ENCODE peak calls at places on chromosomes 11 and 22, in nine cellular contexts. S is neural progenitor cell, V is keratinocyte, L is mammary epithelial cell, N is tibial nerve, R is Panc1, Y is brain microvascular endothelial cell, A is AG04450, F is WERI-Rb-1. T is an unnamed sample.

GRCh38 chr22:31343235-31344191 is 2.6 kb downstream of the PATZ1 start:
- DNase-seq in S (peak), V (no peak), L (peak), N (peak), R (no peak), Y (no peak), A (no peak), F (peak), T (peak)

GRCh38 chr11:12675951-12676711 is 1.9 kb downstream of the TEAD1 start:
- DNase-seq in S (peak), V (no peak), L (no peak), N (peak), R (no peak), Y (no peak), A (no peak), F (peak), T (no peak)

GRCh38 chr11:70506658-70506970 is 108.3 kb downstream of the CTTN start:
- DNase-seq in S (no peak), V (no peak), L (no peak), N (no peak), R (no peak), Y (no peak), A (no peak), F (no peak), T (no peak)

GRCh38 chr11:64297722-64298358 is 2.3 kb upstream of the CATSPERZ start:
- DNase-seq in S (no peak), V (no peak), L (no peak), N (no peak), R (no peak), Y (no peak), A (no peak), F (no peak), T (no peak)

GRCh38 chr11:8199676-8200075 is 30.9 kb upstream of the RIC3 start:
- DNase-seq in S (no peak), V (no peak), L (no peak), N (no peak), R (no peak), Y (no peak), A (no peak), F (no peak), T (no peak)

GRCh38 chr11:77658213-77659013 is 20.8 kb upstream of the CLNS1A start:
- DNase-seq in S (no peak), V (no peak), L (no peak), N (no peak), R (no peak), Y (no peak), A (no peak), F (no peak), T (no peak)

GRCh38 chr11:57321996-57322880 is 2.5 kb downstream of the TNKS1BP1 start:
- DNase-seq in S (peak), V (no peak), L (peak), N (peak), R (no peak), Y (peak), A (peak), F (peak), T (no peak)

GRCh38 chr22:36968249-36968964 is 50.8 kb downstream of the TST start:
- DNase-seq in S (no peak), V (no peak), L (no peak), N (no peak), R (no peak), Y (no peak), A (no peak), F (no peak), T (no peak)

GRCh38 chr11:38481391-38481790 is 1883.4 kb upstream of the RAG2 start:
- DNase-seq in S (no peak), V (no peak), L (no peak), N (no peak), R (no peak), Y (no peak), A (no peak), F (no peak), T (no peak)

GRCh38 chr11:46489668-46490560 is 98.3 kb upstream of the CHRM4 start:
- DNase-seq in S (peak), V (no peak), L (peak), N (no peak), R (peak), Y (peak), A (peak), F (peak), T (peak)

GRCh38 chr11:96307748-96308133 is 35.3 kb downstream of the MAML2 start:
- DNase-seq in S (no peak), V (peak), L (peak), N (no peak), R (peak), Y (peak), A (peak), F (no peak), T (no peak)

GRCh38 chr11:35237860-35238715 is 99.1 kb downstream of the CD44 start:
- DNase-seq in S (peak), V (no peak), L (no peak), N (peak), R (no peak), Y (peak), A (no peak), F (peak), T (peak)

GRCh38 chr11:1483445-1483961 is 3.1 kb downstream of the MOB2 start:
- DNase-seq in S (no peak), V (no peak), L (no peak), N (no peak), R (no peak), Y (no peak), A (no peak), F (no peak), T (no peak)

GRCh38 chr11:37905707-37906417 is 1307.8 kb upstream of the RAG2 start:
- DNase-seq in S (no peak), V (no peak), L (peak), N (no peak), R (no peak), Y (no peak), A (no peak), F (peak), T (no peak)

GRCh38 chr11:19441752-19442553 is 201.2 kb upstream of the E2F8 start:
- DNase-seq in S (no peak), V (peak), L (peak), N (peak), R (no peak), Y (peak), A (peak), F (no peak), T (no peak)

GRCh38 chr11:106077609-106078517 is at the start of gene AASDHPPT:
- DNase-seq in S (no peak), V (no peak), L (peak), N (peak), R (peak), Y (peak), A (no peak), F (peak), T (peak)

GRCh38 chr11:59668950-59669610 is at the start of gene PATL1:
- DNase-seq in S (peak), V (peak), L (peak), N (peak), R (peak), Y (peak), A (peak), F (peak), T (peak)

GRCh38 chr11:2811206-2812091 is 74.1 kb downstream of the CDKN1C start:
- DNase-seq in S (no peak), V (no peak), L (no peak), N (no peak), R (no peak), Y (no peak), A (no peak), F (no peak), T (no peak)

GRCh38 chr11:1121343-1122331 is 36.1 kb upstream of the MUC5AC start:
- DNase-seq in S (no peak), V (no peak), L (no peak), N (no peak), R (no peak), Y (no peak), A (no peak), F (no peak), T (no peak)

GRCh38 chr11:47606731-47607130 is 12.5 kb upstream of the C1QTNF4 start:
- DNase-seq in S (no peak), V (no peak), L (no peak), N (no peak), R (no peak), Y (peak), A (no peak), F (no peak), T (peak)

GRCh38 chr11:19844806-19845205 is 132.2 kb downstream of the NAV2 start:
- DNase-seq in S (no peak), V (no peak), L (peak), N (no peak), R (no peak), Y (no peak), A (no peak), F (no peak), T (no peak)

GRCh38 chr11:80849253-80849652 is 1408.4 kb upstream of the TENM4 start:
- DNase-seq in S (no peak), V (no peak), L (no peak), N (no peak), R (no peak), Y (no peak), A (no peak), F (no peak), T (no peak)

DNA sequence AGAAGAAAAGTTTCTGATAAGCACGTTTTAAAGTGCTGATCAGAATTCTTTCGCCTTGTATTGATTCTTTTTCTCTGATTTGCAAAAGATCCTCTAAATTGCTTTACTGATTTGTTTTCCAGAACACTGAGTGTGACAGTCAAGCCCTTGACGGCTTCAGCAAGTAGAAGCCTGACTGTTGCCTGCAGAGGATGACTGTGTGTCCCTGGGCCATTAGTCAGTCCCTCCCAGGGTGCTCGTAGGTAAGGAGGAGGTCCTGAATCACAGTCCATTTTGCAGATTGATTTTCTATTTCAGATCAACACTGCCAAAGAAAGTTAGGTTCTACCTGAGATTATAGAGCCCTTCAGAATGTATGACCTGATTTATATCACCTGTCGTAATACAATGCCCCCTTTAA is 38.6 kb upstream of the POGLUT3 start:
- DNase-seq in S (no peak), V (peak), L (peak), N (no peak), R (no peak), Y (no peak), A (no peak), F (no peak), T (no peak)
- H3K4me3 ChIP-seq in S (no peak), V (peak), L (no peak), N (no peak), R (no peak), Y (no peak), A (no peak), F (no peak), T (no peak)

DNA sequence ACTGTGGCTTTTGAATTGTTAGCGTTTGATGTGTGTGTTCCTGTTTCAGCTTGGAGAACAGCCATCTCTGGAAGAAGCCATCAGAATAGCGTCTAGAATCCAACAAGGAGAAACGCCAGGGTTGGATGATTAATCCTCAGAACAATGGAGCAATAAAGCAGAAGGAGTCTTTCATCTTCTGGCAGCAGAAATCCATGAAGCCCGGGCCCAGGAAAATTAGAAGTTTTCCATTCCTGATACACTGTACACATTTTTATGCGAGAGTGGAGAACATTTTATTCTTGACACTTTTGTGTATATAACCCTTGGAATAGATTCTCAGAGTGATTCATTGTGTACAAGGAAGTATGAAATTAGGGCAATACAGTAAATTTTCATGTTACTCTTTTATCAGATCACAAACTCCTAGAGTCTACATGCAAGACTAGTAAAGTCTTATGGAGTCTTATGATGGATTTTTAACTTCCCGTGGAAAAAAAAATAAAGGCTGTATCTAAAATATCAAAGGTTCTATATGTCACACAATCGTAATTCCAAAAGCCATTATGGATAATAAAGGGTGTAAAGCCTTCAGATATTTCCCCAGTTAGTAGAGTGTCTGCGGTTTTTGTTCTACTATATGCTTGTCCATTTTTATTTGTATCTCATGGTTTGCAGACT is 45.9 kb upstream of the WEE1 start:
- DNase-seq in S (no peak), V (no peak), L (peak), N (peak), R (no peak), Y (peak), A (peak), F (no peak), T (no peak)
- H3K27ac ChIP-seq in S (no peak), V (peak), L (no peak), N (no peak), R (peak), Y (peak), A (peak), F (no peak), T (no peak)

DNA sequence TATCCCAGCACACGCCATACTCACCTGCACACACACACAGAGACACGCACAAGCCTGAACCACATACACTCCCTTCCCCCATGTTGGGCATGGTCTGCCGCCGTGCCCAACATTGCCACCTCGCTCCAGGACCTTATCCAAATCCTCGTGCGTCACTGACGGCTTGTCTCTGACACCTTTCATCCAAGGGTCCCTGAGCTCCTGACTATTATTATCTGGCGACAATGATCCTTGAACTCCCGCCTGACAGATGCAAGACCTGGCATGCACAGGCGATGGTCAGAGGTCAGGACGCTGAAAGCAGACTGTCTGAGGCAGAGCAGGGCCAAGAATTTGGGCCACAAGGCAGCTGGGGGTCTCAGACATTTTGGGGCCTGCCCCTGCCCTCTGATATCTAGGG is 4.2 kb downstream of the MB start:
- DNase-seq in S (no peak), V (no peak), L (no peak), N (no peak), R (no peak), Y (no peak), A (no peak), F (no peak), T (no peak)
- H3K4me3 ChIP-seq in S (no peak), V (no peak), L (no peak), N (no peak), R (no peak), Y (no peak), A (no peak), F (no peak), T (no peak)

GRCh38 chr22:38751066-38751421 is 4.8 kb downstream of the SUN2 start:
- DNase-seq in S (no peak), V (no peak), L (no peak), N (no peak), R (no peak), Y (no peak), A (no peak), F (no peak), T (no peak)
- H3K27ac ChIP-seq in S (no peak), V (peak), L (peak), N (no peak), R (no peak), Y (no peak), A (no peak), F (no peak), T (no peak)

GRCh38 chr11:65609711-65610110 is 4.3 kb downstream of the MAP3K11 start:
- DNase-seq in S (no peak), V (no peak), L (no peak), N (no peak), R (no peak), Y (no peak), A (no peak), F (no peak), T (no peak)
- H3K4me3 ChIP-seq in S (no peak), V (no peak), L (no peak), N (no peak), R (no peak), Y (no peak), A (no peak), F (no peak), T (no peak)

DNA sequence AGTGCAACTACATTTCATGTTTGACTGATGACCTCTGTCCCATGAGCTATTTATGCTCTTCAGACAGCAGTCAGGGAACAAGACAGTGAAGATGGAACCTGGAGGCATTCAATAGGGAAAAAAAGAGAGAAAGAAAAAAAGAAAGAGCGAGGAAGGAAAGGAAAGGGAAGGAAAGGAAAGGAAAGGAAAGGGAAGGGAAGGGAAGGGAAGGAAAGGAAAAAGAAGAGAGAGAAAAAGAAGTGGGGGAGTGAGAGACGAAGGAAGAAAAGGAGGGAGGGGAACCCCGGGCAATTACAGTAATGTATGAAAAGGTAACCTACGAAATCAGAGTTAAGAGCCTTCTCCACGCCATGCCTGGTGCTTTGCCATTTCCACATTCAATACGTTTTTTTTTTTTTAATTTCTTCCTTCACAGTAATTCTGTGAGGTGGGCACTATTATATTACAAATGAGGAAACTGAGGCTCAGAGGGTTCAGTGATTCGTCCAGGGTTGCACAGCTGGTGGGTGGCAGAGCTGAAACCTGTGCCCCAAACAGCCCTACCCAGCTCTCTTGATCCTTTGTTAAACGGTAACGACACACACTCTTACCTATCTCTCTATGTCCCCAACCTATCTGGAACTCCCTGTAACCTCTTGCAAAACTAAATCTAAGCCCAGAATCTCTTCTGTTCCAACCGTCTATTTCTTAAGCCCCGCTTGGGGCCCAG is 39.3 kb downstream of the ETS1 start:
- DNase-seq in S (no peak), V (no peak), L (no peak), N (no peak), R (no peak), Y (no peak), A (no peak), F (no peak), T (no peak)
- H3K27ac ChIP-seq in S (no peak), V (no peak), L (no peak), N (no peak), R (peak), Y (no peak), A (peak), F (no peak), T (peak)

GRCh38 chr22:19761022-19761499 is 483 bp downstream of the TBX1 start:
- DNase-seq in S (peak), V (no peak), L (no peak), N (no peak), R (no peak), Y (no peak), A (no peak), F (no peak), T (no peak)
- H3K4me3 ChIP-seq in S (peak), V (no peak), L (no peak), N (no peak), R (peak), Y (peak), A (no peak), F (peak), T (no peak)